ENCODE peak calls at places on chromosome 14, in six cellular contexts. N is Right ventricle myocardium superior; M is amniotic stem cell; O is caudate nucleus; P is hippocampal formation; Q is stimulated activated CD4-positive, alpha-beta T cell treated with anti-CD3 and anti-CD28 coated beads, Interleukin-1b, Interleukin-23, amount 100 ng/mL, for 48 hours. F is an unnamed sample.

GRCh38 chr14:50335389-50335788 is 23.3 kb downstream of the DMAC2L start:
- DNase-seq in P (peak), O (peak), M (no peak), Q (no peak), N (peak), F (no peak)

GRCh38 chr14:49892301-49892635 is 614 bp upstream of the ARF6 start:
- DNase-seq in N (no peak), O (peak), M (no peak), Q (peak), P (peak), F (peak)

GRCh38 chr14:98062083-98062482 is 1209.9 kb downstream of the BCL11B start:
- DNase-seq in M (no peak), N (no peak), O (no peak), Q (no peak), P (no peak), F (no peak)

GRCh38 chr14:102579696-102580551 is 12.5 kb upstream of the RCOR1 start:
- DNase-seq in O (no peak), N (peak), P (no peak), Q (no peak), M (peak), F (no peak)

GRCh38 chr14:99348816-99349609 is 77.0 kb upstream of the BCL11B start:
- DNase-seq in O (no peak), M (no peak), P (no peak), N (peak), Q (no peak), F (no peak)

GRCh38 chr14:64388533-64389243 is 535 bp downstream of the MTHFD1 start:
- DNase-seq in P (no peak), Q (peak), O (peak), M (peak), N (peak), F (no peak)

GRCh38 chr14:96055753-96056508 is 16.8 kb downstream of the C14orf132 start:
- DNase-seq in O (peak), M (no peak), N (no peak), P (peak), Q (no peak), F (no peak)

GRCh38 chr14:22070119-22070982 is 396.7 kb upstream of the OR4E1 start:
- DNase-seq in P (no peak), N (peak), O (no peak), Q (peak), M (no peak), F (peak)

GRCh38 chr14:64701660-64702059 is 2.6 kb upstream of the PLEKHG3 start:
- DNase-seq in N (no peak), P (peak), Q (no peak), O (no peak), M (no peak), F (no peak)

GRCh38 chr14:80465541-80466220 is 254.4 kb upstream of the DIO2 start:
- DNase-seq in Q (no peak), N (no peak), O (no peak), P (no peak), M (no peak), F (no peak)

GRCh38 chr14:84520711-84521338 is 1009.1 kb upstream of the FLRT2 start:
- DNase-seq in O (no peak), Q (no peak), N (no peak), P (no peak), M (no peak), F (no peak)

F was measured in AML-193.